ENCODE peak calls at places on chromosomes 12 and 14, in seven cellular contexts. S is HCT116, A is SK-N-SH, I is K562, J is HepG2, P is GM12878, U is H1. F is an unnamed sample.

GRCh38 chr14:35365130-35366047 is 39.2 kb downstream of the NFKBIA start:
- DNase-seq in S (peak), A (no peak), I (no peak), J (peak), P (no peak), U (no peak), F (no peak)

GRCh38 chr12:124820199-124820598 is 43.5 kb downstream of the SCARB1 start:
- DNase-seq in S (no peak), A (no peak), I (no peak), J (no peak), P (no peak), U (no peak), F (no peak)

GRCh38 chr14:102026934-102027333 is 59.9 kb downstream of the HSP90AA1 start:
- DNase-seq in S (no peak), A (no peak), I (no peak), J (no peak), P (no peak), U (no peak), F (no peak)

GRCh38 chr12:70719672-70720420 is 82.6 kb upstream of the PTPRB start:
- DNase-seq in S (no peak), A (peak), I (peak), J (peak), P (no peak), U (peak), F (no peak)

GRCh38 chr14:77593501-77593911 is 22.9 kb downstream of the SPTLC2 start:
- DNase-seq in S (no peak), A (no peak), I (no peak), J (no peak), P (peak), U (no peak), F (no peak)

GRCh38 chr12:75853621-75854020 is 178.0 kb downstream of the PHLDA1 start:
- DNase-seq in S (no peak), A (peak), I (no peak), J (no peak), P (no peak), U (no peak), F (no peak)

GRCh38 chr14:61512508-61512907 is 182.8 kb upstream of the HIF1A start:
- DNase-seq in S (no peak), A (no peak), I (no peak), J (no peak), P (no peak), U (no peak), F (no peak)

GRCh38 chr12:124379938-124380754 is 85.3 kb downstream of the RFLNA start:
- DNase-seq in S (no peak), A (no peak), I (no peak), J (no peak), P (no peak), U (no peak), F (no peak)

GRCh38 chr12:118495296-118495695 is 118.9 kb downstream of the SUDS3 start:
- DNase-seq in S (no peak), A (no peak), I (no peak), J (no peak), P (no peak), U (no peak), F (no peak)

GRCh38 chr14:42469637-42470426 is 863.2 kb downstream of the LRFN5 start:
- DNase-seq in S (no peak), A (no peak), I (no peak), J (no peak), P (peak), U (no peak), F (peak)

GRCh38 chr14:105386581-105387529 is 11.5 kb upstream of the TEX22 start:
- DNase-seq in S (no peak), A (no peak), I (no peak), J (no peak), P (no peak), U (no peak), F (no peak)

GRCh38 chr14:50447491-50447890 is 50.8 kb upstream of the CDKL1 start:
- DNase-seq in S (peak), A (no peak), I (no peak), J (no peak), P (no peak), U (no peak), F (no peak)

GRCh38 chr12:50132505-50133135 is 20.6 kb downstream of the COX14 start:
- DNase-seq in S (no peak), A (peak), I (no peak), J (peak), P (no peak), U (no peak), F (peak)

GRCh38 chr12:7555752-7556151 is 52.2 kb upstream of the CD163 start:
- DNase-seq in S (peak), A (no peak), I (no peak), J (no peak), P (no peak), U (no peak), F (no peak)

GRCh38 chr14:104295681-104296387 is 157.4 kb downstream of the KIF26A start:
- DNase-seq in S (no peak), A (no peak), I (no peak), J (no peak), P (no peak), U (no peak), F (no peak)

GRCh38 chr12:15164997-15165659 is 56.1 kb downstream of the RERG start:
- DNase-seq in S (no peak), A (no peak), I (no peak), J (no peak), P (no peak), U (no peak), F (no peak)

GRCh38 chr12:10722905-10723866 is at the start of gene YBX3:
- DNase-seq in S (peak), A (peak), I (peak), J (peak), P (no peak), U (no peak), F (peak)
- TF ChIP-seq JUND in S (peak), A (no peak), I (no peak), J (no peak), P (no peak), U (no peak), F (no peak)

DNA sequence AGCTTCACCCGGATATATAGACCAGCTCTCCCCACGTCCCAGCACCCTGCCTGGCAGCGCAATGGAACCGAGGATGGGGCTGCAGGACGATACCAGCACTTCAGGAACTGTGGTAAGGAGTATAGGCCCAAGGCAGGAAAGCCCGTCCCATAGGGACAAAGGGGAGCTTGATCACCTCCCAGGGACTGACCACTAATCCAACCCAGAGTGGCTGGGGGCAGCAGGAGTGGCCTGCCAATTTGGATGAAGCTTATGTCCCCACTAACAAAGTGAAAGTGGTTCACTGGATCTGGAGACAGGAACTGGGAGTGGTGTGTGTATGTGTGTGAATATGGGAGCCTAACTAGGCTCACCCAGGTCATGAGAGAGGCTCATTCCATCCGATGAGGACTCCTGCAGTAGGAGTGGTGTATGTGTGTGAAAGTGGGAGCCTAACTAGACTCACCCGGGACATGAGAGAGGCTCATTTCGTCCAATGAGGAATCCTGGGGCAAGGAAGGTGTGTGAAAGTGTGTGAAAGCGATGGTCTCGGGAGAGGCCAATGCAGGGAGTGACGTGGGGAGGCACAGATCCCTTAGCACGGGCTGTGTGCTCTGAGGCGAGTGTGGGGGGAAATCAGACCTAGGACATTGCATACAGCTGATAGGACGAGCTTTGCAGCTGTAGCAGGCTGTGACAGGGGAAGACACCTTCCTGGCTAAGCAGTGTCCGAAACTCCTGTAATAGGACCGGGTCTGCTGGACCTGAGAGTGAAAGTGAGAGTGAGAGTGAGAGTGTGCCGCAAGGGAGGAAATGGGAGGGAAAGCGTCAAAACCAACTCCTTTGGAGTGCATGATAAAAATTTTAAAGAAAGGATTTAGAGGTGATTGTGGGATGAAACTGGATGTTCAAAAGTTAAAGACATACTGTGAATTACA is 25.7 kb downstream of the KLRK1 start:
- DNase-seq in S (no peak), A (no peak), I (peak), J (peak), P (peak), U (no peak), F (no peak)
- TF ChIP-seq JUND in S (no peak), A (no peak), I (no peak), J (no peak), P (no peak), U (no peak), F (no peak)

DNA sequence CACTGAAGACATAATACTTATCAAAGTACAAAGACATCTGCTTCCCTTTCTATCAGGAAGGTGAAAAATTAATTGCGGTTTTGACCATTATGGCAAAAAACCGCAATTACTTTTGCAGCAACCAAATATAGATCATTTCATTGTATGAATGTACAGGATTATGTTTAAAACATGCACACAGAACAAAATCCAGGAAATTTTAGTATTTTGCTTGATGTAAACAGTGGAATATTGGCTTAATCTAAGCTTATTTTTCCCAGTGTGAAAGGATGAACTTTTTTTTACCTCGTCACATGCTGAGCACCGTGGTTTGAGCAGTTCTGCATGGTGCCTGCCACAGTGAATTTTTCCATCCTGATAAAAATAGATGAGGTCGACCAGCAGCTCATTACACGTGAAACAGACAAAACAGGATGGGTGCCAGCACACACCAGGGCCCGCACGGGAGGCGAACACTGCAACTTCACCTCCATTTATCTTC is 121.2 kb downstream of the PRICKLE1 start:
- DNase-seq in S (no peak), A (no peak), I (no peak), J (no peak), P (peak), U (no peak), F (no peak)
- TF ChIP-seq JUND in S (no peak), A (no peak), I (no peak), J (no peak), P (no peak), U (no peak), F (no peak)

GRCh38 chr12:1162083-1162760 is 171.2 kb downstream of the ERC1 start:
- DNase-seq in S (no peak), A (peak), I (no peak), J (no peak), P (no peak), U (no peak), F (no peak)
- TF ChIP-seq JUND in S (no peak), A (no peak), I (no peak), J (no peak), P (no peak), U (no peak), F (no peak)

DNA sequence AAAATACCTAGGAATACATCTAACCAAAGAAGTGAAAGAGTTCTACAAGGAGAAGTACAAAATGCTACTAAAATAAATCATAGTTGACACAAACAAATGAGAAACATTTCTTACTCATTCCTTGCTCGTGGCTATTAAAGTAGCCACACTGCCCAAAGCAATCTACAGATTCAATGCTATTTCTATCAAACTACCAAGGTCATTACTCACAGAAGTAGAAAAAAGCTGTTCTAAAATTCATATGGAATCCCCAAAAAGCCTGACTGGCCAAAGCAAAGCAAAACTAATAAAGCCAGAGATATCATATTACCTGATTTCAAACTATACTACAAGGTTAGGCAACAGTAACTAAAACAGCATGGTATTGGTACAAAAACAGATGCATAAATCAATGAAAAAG is 305.6 kb downstream of the RPAP3 start:
- DNase-seq in S (no peak), A (no peak), I (no peak), J (no peak), P (no peak), U (no peak), F (no peak)
- TF ChIP-seq JUND in S (no peak), A (no peak), I (no peak), J (no peak), P (no peak), U (no peak), F (no peak)

DNA sequence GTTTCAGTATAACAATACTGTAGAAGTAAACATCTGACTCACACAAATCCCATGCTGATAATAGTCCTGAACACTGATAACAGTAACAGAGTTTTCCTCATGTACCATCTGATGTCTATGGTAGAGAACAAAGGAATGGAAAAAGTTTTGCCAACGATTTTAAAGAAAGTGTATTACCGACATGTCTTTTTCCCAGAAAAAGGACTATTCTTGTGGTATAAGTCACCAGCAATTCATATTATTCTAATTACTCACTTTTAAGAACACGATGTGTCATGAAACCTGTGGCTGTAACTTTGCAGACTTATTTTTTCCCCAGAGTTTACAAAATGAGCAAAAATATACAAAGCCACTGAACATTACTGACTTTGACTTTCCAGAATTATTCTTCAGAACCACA is 40.1 kb upstream of the DCN start:
- DNase-seq in S (no peak), A (no peak), I (no peak), J (no peak), P (no peak), U (no peak), F (no peak)
- TF ChIP-seq JUND in S (no peak), A (no peak), I (no peak), J (no peak), P (no peak), U (no peak), F (no peak)

GRCh38 chr14:58717821-58718220 is 80.1 kb downstream of the DACT1 start:
- DNase-seq in S (no peak), A (no peak), I (no peak), J (no peak), P (no peak), U (no peak), F (no peak)

GRCh38 chr14:58716706-58717105 is 78.9 kb downstream of the DACT1 start:
- DNase-seq in S (no peak), A (no peak), I (no peak), J (no peak), P (no peak), U (no peak), F (no peak)

GRCh38 chr14:58713677-58714076 is 75.9 kb downstream of the DACT1 start:
- DNase-seq in S (no peak), A (no peak), I (no peak), J (no peak), P (no peak), U (no peak), F (no peak)

GRCh38 chr14:58718226-58718625 is 80.5 kb downstream of the DACT1 start:
- DNase-seq in S (no peak), A (no peak), I (no peak), J (no peak), P (no peak), U (no peak), F (no peak)

GRCh38 chr14:58717211-58717610 is 79.4 kb downstream of the DACT1 start:
- DNase-seq in S (no peak), A (no peak), I (no peak), J (no peak), P (no peak), U (no peak), F (no peak)
- TF ChIP-seq JUND in S (no peak), A (no peak), I (no peak), J (no peak), P (no peak), U (no peak), F (no peak)

GRCh38 chr14:87231336-87232026 is 761.5 kb downstream of the GALC start:
- DNase-seq in S (no peak), A (no peak), I (no peak), J (no peak), P (no peak), U (no peak), F (no peak)
- TF ChIP-seq JUND in S (no peak), A (no peak), I (no peak), J (no peak), P (no peak), U (no peak), F (no peak)

F was measured in T47D.